ENCODE peak calls at places on chromosomes 2 and 18, in eight cellular contexts. Z, X, I, P, G, R, O and L are unnamed samples.

GRCh38 chr2:239399404-239399999 is 1.3 kb downstream of the HDAC4 start:
- DNase-seq in X (peak; percentile 43), O (peak; percentile 51), R (peak; percentile 57), I (no peak), Z (peak; percentile 64), P (peak; percentile 57), G (no peak), L (no peak)

GRCh38 chr18:24959100-24959499 is 392.9 kb downstream of the ZNF521 start:
- DNase-seq in I (no peak), O (no peak), P (no peak), G (no peak), R (peak; percentile 70), Z (no peak), X (no peak), L (no peak)

GRCh38 chr18:25365242-25365641 is 13.3 kb upstream of the ZNF521 start:
- DNase-seq in O (no peak), G (no peak), X (no peak), I (no peak), R (no peak), P (no peak), Z (no peak), L (no peak)

GRCh38 chr2:20184067-20184938 is 40.6 kb downstream of the SDC1 start:
- DNase-seq in O (peak; percentile 51), I (no peak), G (peak; percentile 49), X (no peak), R (no peak), P (peak; percentile 53), Z (no peak), L (peak; percentile 51)

GRCh38 chr2:39508243-39508642 is 71.2 kb upstream of the MAP4K3 start:
- DNase-seq in O (no peak), I (no peak), R (no peak), X (no peak), G (peak; percentile 84), P (no peak), Z (no peak), L (no peak)

GRCh38 chr2:114810092-114810491 is 367.7 kb downstream of the DPP10 start:
- DNase-seq in X (no peak), O (no peak), I (no peak), Z (no peak), P (no peak), G (no peak), R (no peak), L (no peak)

GRCh38 chr2:20143263-20143662 is 81.7 kb downstream of the SDC1 start:
- DNase-seq in I (no peak), X (no peak), R (no peak), Z (no peak), O (no peak), P (no peak), G (peak; percentile 65), L (peak; percentile 10)

GRCh38 chr2:66805136-66805535 is 370.2 kb downstream of the MEIS1 start:
- DNase-seq in I (peak; percentile 26), O (no peak), P (no peak), G (no peak), Z (no peak), R (no peak), X (no peak), L (no peak)

GRCh38 chr2:65880451-65880850 is 448.1 kb upstream of the SPRED2 start:
- DNase-seq in R (no peak), P (no peak), G (no peak), I (no peak), O (no peak), X (no peak), Z (no peak), L (no peak)

GRCh38 chr2:33241581-33241980 is 234.9 kb upstream of the RASGRP3 start:
- DNase-seq in O (no peak), G (no peak), X (no peak), P (no peak), I (no peak), R (no peak), Z (no peak), L (no peak)

GRCh38 chr18:13379930-13380665 is 161.5 kb downstream of the LDLRAD4 start:
- DNase-seq in R (no peak), I (no peak), G (no peak), X (no peak), Z (no peak), P (peak; percentile 36), O (no peak), L (no peak)

GRCh38 chr2:120465989-120466703 is 120.2 kb downstream of the INHBB start:
- DNase-seq in G (no peak), X (no peak), R (no peak), I (peak; percentile 51), Z (no peak), O (peak; percentile 42), P (peak; percentile 97), L (no peak)

GRCh38 chr2:120469486-120469885 is 123.5 kb downstream of the INHBB start:
- DNase-seq in O (peak; percentile 43), R (no peak), G (peak; percentile 53), I (no peak), X (no peak), Z (no peak), P (peak; percentile 19), L (peak; percentile 22)

GRCh38 chr2:120470041-120470716 is 124.2 kb downstream of the INHBB start:
- DNase-seq in I (no peak), X (peak; percentile 83), P (peak; percentile 36), Z (no peak), R (peak; percentile 53), O (peak; percentile 90), G (peak; percentile 97), L (peak; percentile 86)

GRCh38 chr2:120466704-120467054 is 120.7 kb downstream of the INHBB start:
- DNase-seq in R (no peak), Z (no peak), G (no peak), X (no peak), O (peak; percentile 4), I (no peak), P (no peak), L (no peak)

GRCh38 chr2:120468136-120468535 is 122.2 kb downstream of the INHBB start:
- DNase-seq in Z (no peak), G (no peak), P (no peak), I (no peak), R (no peak), X (no peak), O (peak; percentile 30), L (no peak)
- H3K27ac ChIP-seq in Z (no peak overlapping the region), G (no peak overlapping the region), P (no peak overlapping the region), I (no peak overlapping the region), R (no peak overlapping the region), X (no peak overlapping the region), O (no peak overlapping the region), L (no peak overlapping the region)

DNA sequence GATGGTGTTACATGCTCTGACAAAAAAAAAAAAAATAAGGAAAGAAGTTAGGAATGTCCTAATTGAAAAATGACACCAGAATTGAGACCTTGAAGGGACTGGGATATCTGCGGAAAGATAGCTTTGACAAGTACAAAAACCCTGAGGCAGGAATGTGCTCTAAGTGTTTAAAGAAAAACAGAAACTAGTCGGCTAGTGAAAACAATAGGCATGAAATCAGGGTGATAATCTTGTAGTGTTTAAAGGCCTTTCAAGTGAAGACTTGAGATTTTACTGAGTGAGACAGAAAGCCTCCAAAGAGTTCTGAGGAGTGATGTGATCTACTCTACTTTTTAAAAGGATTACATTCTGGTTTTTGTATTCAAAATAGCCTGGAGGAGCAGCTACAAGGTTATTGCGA is 107.4 kb downstream of the COBLL1 start:
- DNase-seq in P (no peak), I (no peak), G (no peak), X (no peak), O (no peak), R (no peak), Z (no peak), L (no peak)
- H3K36me3 ChIP-seq in P (no peaks in the 10 kb centered on the region), I (no peaks in the 10 kb centered on the region), G (no peaks in the 10 kb centered on the region), X (no peaks in the 10 kb centered on the region), O (no peaks in the 10 kb centered on the region), R (no peaks in the 10 kb centered on the region), Z (no peaks in the 10 kb centered on the region), L (peaks cover 3% of the 10 kb centered on the region)

DNA sequence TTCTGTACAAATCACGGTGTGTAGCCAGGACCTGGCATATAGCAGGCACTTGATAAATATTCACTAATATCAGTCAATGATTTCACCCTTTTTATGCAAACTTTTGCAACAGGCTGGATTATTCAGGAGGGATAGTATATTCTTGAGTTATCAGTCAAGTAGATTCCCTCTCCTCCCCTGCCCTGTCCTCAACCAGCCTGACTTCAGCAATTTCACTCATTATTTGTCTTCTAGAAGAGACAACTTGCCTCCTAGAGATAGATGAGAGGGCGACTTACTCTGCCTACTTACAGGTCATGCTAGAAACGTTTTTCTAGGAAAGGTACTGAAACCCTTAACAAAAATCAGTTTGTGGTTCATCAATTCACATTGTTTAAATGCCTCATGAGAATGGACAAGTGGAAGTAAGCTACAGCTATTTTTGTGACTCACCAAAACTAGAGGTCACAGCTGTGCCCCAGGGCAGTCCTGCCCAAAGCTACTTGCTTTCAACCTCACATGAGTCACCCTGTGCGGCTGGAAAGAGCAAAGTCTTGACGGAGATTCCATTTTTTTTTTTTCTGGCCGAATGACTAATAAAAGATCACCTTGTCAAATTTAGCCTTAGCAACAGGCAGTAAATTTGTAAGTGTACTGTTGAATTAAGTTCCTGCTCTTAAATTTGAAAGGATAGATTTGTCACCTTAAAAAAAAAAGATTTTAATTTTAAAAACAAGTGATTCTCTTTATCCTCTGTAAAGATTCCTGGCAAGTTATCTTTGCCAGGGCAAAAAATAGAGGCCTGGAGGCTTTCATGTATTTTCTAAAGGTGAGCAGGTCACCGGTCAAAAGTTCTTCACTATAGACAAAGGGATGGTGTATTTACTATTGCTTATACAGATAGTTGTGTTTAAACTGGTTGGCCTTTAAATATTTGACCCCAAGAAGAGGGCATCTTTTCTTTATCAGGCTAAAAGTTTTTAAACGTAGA is 109.0 kb upstream of the SLC35G4 start:
- DNase-seq in I (no peak), R (no peak), Z (no peak), G (peak; percentile 97), X (peak; percentile 30), P (no peak), O (peak; percentile 58), L (peak; percentile 98)
- H3K27ac ChIP-seq in I (no peak overlapping the region), R (no peak overlapping the region), Z (no peak overlapping the region), G (peak overlapping the region; percentile 67), X (no peak overlapping the region), P (no peak overlapping the region), O (no peak overlapping the region), L (peak overlapping the region; percentile 76)

DNA sequence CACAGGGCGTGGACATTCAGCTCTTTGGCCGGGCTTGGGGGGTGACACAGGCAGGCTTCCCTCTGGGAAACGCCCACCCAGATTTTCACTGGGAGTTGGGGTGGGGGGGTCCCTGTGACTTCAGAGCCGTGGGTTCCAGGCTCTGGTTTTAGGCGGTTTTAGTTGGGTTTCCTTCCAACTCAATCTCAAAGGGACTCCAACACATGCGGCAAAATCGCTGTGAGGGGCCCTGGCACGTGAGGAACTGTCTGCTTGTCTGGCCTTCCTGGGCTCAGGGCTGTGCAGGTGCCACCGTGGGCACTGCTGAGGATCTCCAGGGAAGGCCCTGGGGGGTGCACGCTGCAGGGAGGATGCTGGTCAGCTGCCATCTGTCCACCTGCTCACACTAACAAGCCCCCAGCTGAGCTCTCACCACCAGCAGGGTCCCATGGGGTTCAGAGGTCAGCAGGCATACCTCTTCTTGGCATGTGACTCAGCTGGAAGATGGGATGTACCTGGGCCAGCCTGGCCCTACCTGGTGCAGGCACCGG is 11.7 kb downstream of the HS6ST1 start:
- DNase-seq in P (no peak), R (no peak), G (no peak), Z (no peak), X (peak; percentile 8), O (peak; percentile 45), I (no peak), L (peak; percentile 55)
- H3K36me3 ChIP-seq in P (peaks cover 81% of the 10 kb centered on the region), R (no peaks in the 10 kb centered on the region), G (peaks cover 2% of the 10 kb centered on the region), Z (no peaks in the 10 kb centered on the region), X (no peaks in the 10 kb centered on the region), O (no peaks in the 10 kb centered on the region), I (no peaks in the 10 kb centered on the region), L (no peaks in the 10 kb centered on the region)

GRCh38 chr18:74497778-74498177 is 1.6 kb downstream of the CNDP2 start:
- DNase-seq in G (no peak), X (no peak), Z (no peak), O (no peak), I (no peak), P (no peak), R (no peak), L (no peak)
- H3K27ac ChIP-seq in G (no peak overlapping the region), X (peak overlapping the region; percentile 89), Z (no peak overlapping the region), O (no peak overlapping the region), I (no peak overlapping the region), P (no peak overlapping the region), R (peak overlapping the region; percentile 83), L (peak overlapping the region; percentile 81)